ENCODE peak calls at places on chromosomes 12 and 14, in ten cellular contexts. N is stimulated activated CD4-positive, alpha-beta T cell treated with anti-CD3 and anti-CD28 coated beads, TNF-alpha, amount 100 ng/mL, for 4 hours; B is COR-L47; V is WTC11; P is Calu3; C is B cell; H is AML-193; D is PC-3; L is cardiac fibroblast; W is T47D. F is an unnamed sample.

GRCh38 chr14:32710351-32711102 is 228.2 kb upstream of the NPAS3 start:
- DNase-seq in N (no peak), B (no peak), V (no peak), P (no peak), C (no peak), H (no peak), D (no peak), L (peak), W (peak), F (no peak)

GRCh38 chr14:59325906-59326305 is 137.4 kb downstream of the DAAM1 start:
- DNase-seq in N (no peak), B (no peak), V (no peak), P (no peak), C (no peak), H (no peak), D (no peak), L (peak), W (no peak), F (no peak)

GRCh38 chr12:50786498-50787231 is 22.8 kb downstream of the ATF1 start:
- DNase-seq in N (no peak), B (no peak), V (no peak), P (peak), C (no peak), H (no peak), D (peak), L (peak), W (peak), F (peak)

GRCh38 chr12:78470354-78471195 is 394.0 kb upstream of the SYT1 start:
- DNase-seq in N (no peak), B (peak), V (peak), P (peak), C (peak), H (no peak), D (peak), L (peak), W (peak), F (peak)

GRCh38 chr14:76467843-76468242 is 91.9 kb downstream of the ESRRB start:
- DNase-seq in N (no peak), B (no peak), V (no peak), P (no peak), C (no peak), H (no peak), D (no peak), L (no peak), W (no peak), F (no peak)

GRCh38 chr12:46187023-46187422 is 81.8 kb downstream of the SLC38A1 start:
- DNase-seq in N (no peak), B (no peak), V (no peak), P (no peak), C (no peak), H (no peak), D (peak), L (peak), W (no peak), F (no peak)

GRCh38 chr12:58159941-58160340 is 218.6 kb downstream of the ATP23 start:
- DNase-seq in N (no peak), B (no peak), V (no peak), P (no peak), C (no peak), H (no peak), D (no peak), L (no peak), W (no peak), F (no peak)

GRCh38 chr14:28603606-28604005 is 163.0 kb upstream of the FOXG1 start:
- DNase-seq in N (no peak), B (no peak), V (no peak), P (no peak), C (no peak), H (no peak), D (peak), L (peak), W (peak), F (peak)

GRCh38 chr12:121786441-121786825 is 7.1 kb downstream of the RHOF start:
- DNase-seq in N (no peak), B (no peak), V (no peak), P (peak), C (no peak), H (no peak), D (peak), L (peak), W (peak), F (peak)

GRCh38 chr12:5561843-5562242 is 129.9 kb downstream of the NTF3 start:
- DNase-seq in N (no peak), B (no peak), V (no peak), P (no peak), C (no peak), H (no peak), D (no peak), L (no peak), W (no peak), F (no peak)

GRCh38 chr12:96210376-96211055 is 16.3 kb downstream of the ELK3 start:
- DNase-seq in N (no peak), B (no peak), V (no peak), P (no peak), C (peak), H (no peak), D (no peak), L (no peak), W (no peak), F (no peak)

GRCh38 chr12:14373202-14373601 is 7.7 kb downstream of the ATF7IP start:
- DNase-seq in N (no peak), B (no peak), V (no peak), P (no peak), C (no peak), H (no peak), D (peak), L (peak), W (no peak), F (no peak)

GRCh38 chr14:82447586-82447985 is 913.9 kb upstream of the SEL1L start:
- DNase-seq in N (no peak), B (peak), V (no peak), P (no peak), C (no peak), H (no peak), D (no peak), L (no peak), W (peak), F (no peak)

GRCh38 chr12:123892180-123892559 is 80.5 kb downstream of the CCDC92 start:
- DNase-seq in N (no peak), B (no peak), V (no peak), P (no peak), C (no peak), H (no peak), D (no peak), L (no peak), W (no peak), F (no peak)

GRCh38 chr12:92208613-92209121 is 63.0 kb upstream of the BTG1 start:
- DNase-seq in N (no peak), B (no peak), V (no peak), P (no peak), C (peak), H (no peak), D (peak), L (peak), W (no peak), F (peak)

GRCh38 chr14:101855958-101856357 is 94.4 kb downstream of the PPP2R5C start:
- DNase-seq in N (no peak), B (no peak), V (no peak), P (no peak), C (no peak), H (no peak), D (no peak), L (no peak), W (no peak), F (no peak)

GRCh38 chr12:34302131-34302885 is 280.0 kb downstream of the ALG10 start:
- DNase-seq in N (no peak), B (no peak), V (no peak), P (no peak), C (no peak), H (no peak), D (no peak), L (no peak), W (no peak), F (no peak)

GRCh38 chr12:42474391-42474790 is 115.2 kb downstream of the PRICKLE1 start:
- DNase-seq in N (no peak), B (no peak), V (no peak), P (no peak), C (no peak), H (no peak), D (peak), L (no peak), W (no peak), F (peak)

GRCh38 chr14:94054936-94055335 is 26.1 kb downstream of the DDX24 start:
- DNase-seq in N (no peak), B (no peak), V (no peak), P (no peak), C (no peak), H (no peak), D (no peak), L (no peak), W (no peak), F (no peak)

GRCh38 chr12:39429809-39430208 is 13.1 kb downstream of the KIF21A start:
- DNase-seq in N (no peak), B (no peak), V (no peak), P (no peak), C (no peak), H (no peak), D (no peak), L (no peak), W (no peak), F (no peak)

GRCh38 chr14:104250175-104250574 is 111.8 kb downstream of the KIF26A start:
- DNase-seq in N (no peak), B (no peak), V (no peak), P (no peak), C (no peak), H (no peak), D (no peak), L (no peak), W (no peak), F (no peak)

GRCh38 chr12:101243616-101244015 is 33.6 kb upstream of the SLC5A8 start:
- DNase-seq in N (no peak), B (no peak), V (no peak), P (no peak), C (no peak), H (no peak), D (no peak), L (no peak), W (no peak), F (no peak)

GRCh38 chr12:8823565-8824300 is 1.3 kb downstream of the A2ML1 start:
- DNase-seq in N (no peak), B (no peak), V (peak), P (peak), C (peak), H (no peak), D (no peak), L (peak), W (peak), F (peak)

GRCh38 chr14:104560586-104560945 is 19.0 kb upstream of the C14orf180 start:
- DNase-seq in N (no peak), B (no peak), V (no peak), P (no peak), C (no peak), H (no peak), D (no peak), L (no peak), W (no peak), F (no peak)

GRCh38 chr12:38053655-38054464 is 262.7 kb upstream of the ALG10B start:
- DNase-seq in N (no peak), B (peak), V (no peak), P (peak), C (no peak), H (no peak), D (peak), L (no peak), W (peak), F (peak)

GRCh38 chr12:90360300-90360699 is 594.7 kb downstream of the CCER1 start:
- DNase-seq in N (no peak), B (no peak), V (no peak), P (no peak), C (no peak), H (no peak), D (peak), L (no peak), W (no peak), F (no peak)

GRCh38 chr12:72523754-72524153 is 251.6 kb downstream of the TRHDE start:
- DNase-seq in N (no peak), B (no peak), V (no peak), P (no peak), C (peak), H (no peak), D (no peak), L (no peak), W (peak), F (no peak)

GRCh38 chr12:27870939-27871338 is 90.9 kb upstream of the MANSC4 start:
- DNase-seq in N (no peak), B (no peak), V (no peak), P (no peak), C (no peak), H (no peak), D (no peak), L (peak), W (no peak), F (no peak)

GRCh38 chr14:103055693-103056092 is 1.7 kb downstream of the CDC42BPB start:
- DNase-seq in N (no peak), B (no peak), V (no peak), P (no peak), C (no peak), H (no peak), D (no peak), L (peak), W (no peak), F (no peak)

GRCh38 chr14:70077005-70077404 is 111.7 kb downstream of the SLC8A3 start:
- DNase-seq in N (no peak), B (no peak), V (no peak), P (no peak), C (no peak), H (no peak), D (no peak), L (no peak), W (no peak), F (no peak)

GRCh38 chr12:112714166-112714565 is 77.4 kb upstream of the RPH3A start:
- DNase-seq in N (no peak), B (no peak), V (no peak), P (no peak), C (no peak), H (no peak), D (peak), L (no peak), W (no peak), F (no peak)

GRCh38 chr12:132251741-132252490 is 77.5 kb downstream of the GALNT9 start:
- DNase-seq in N (no peak), B (no peak), V (no peak), P (no peak), C (no peak), H (no peak), D (no peak), L (no peak), W (no peak), F (no peak)

GRCh38 chr12:1801285-1801975 is 18.9 kb upstream of the LRTM2 start:
- DNase-seq in N (no peak), B (no peak), V (no peak), P (no peak), C (no peak), H (no peak), D (no peak), L (no peak), W (no peak), F (no peak)

GRCh38 chr14:87332001-87332400 is 661.0 kb downstream of the GALC start:
- DNase-seq in N (no peak), B (no peak), V (no peak), P (no peak), C (no peak), H (no peak), D (peak), L (peak), W (no peak), F (no peak)

GRCh38 chr14:48936352-48936751 is 649.8 kb downstream of the RPS29 start:
- DNase-seq in N (no peak), B (no peak), V (no peak), P (no peak), C (no peak), H (no peak), D (peak), L (peak), W (no peak), F (no peak)

GRCh38 chr12:106671840-106672239 is 89.0 kb downstream of the RFX4 start:
- DNase-seq in N (no peak), B (no peak), V (no peak), P (no peak), C (no peak), H (no peak), D (no peak), L (no peak), W (no peak), F (no peak)